ENCODE peak calls at places on chromosome 6, in four cellular contexts. H, P, R and A are unnamed samples.

GRCh38 chr6:33437666-33438065 is 16.7 kb upstream of the ZBTB9 start:
- DNase-seq in H (no peak), P (no peak), R (no peak), A (no peak)

GRCh38 chr6:138520463-138520862 is 21.2 kb upstream of the NHSL1 start:
- DNase-seq in P (no peak), R (no peak), H (no peak), A (no peak)

GRCh38 chr6:37928217-37928616 is 108.7 kb downstream of the ZFAND3 start:
- DNase-seq in R (no peak), P (no peak), H (no peak), A (no peak)

GRCh38 chr6:154542747-154543146 is 32.3 kb upstream of the CNKSR3 start:
- DNase-seq in R (no peak), H (peak), P (no peak), A (no peak)

GRCh38 chr6:93088675-93089575 is 330.4 kb downstream of the EPHA7 start:
- DNase-seq in P (no peak), R (no peak), H (no peak), A (peak)

GRCh38 chr6:147201885-147202515 is 2.2 kb upstream of the STXBP5 start:
- DNase-seq in R (peak), P (no peak), H (peak), A (peak)

GRCh38 chr6:136823128-136823660 is 802 bp downstream of the PEX7 start:
- DNase-seq in H (no peak), R (no peak), P (no peak), A (no peak)

GRCh38 chr6:139582956-139583355 is 208.5 kb upstream of the CITED2 start:
- DNase-seq in H (no peak), R (no peak), P (no peak), A (no peak)

GRCh38 chr6:42962096-42962495 is 1.5 kb downstream of the GNMT start:
- DNase-seq in P (no peak), R (no peak), H (no peak), A (no peak)

GRCh38 chr6:169915769-169916550 is 164.5 kb downstream of the ERMARD start:
- DNase-seq in P (no peak), R (no peak), H (no peak), A (no peak)

GRCh38 chr6:11692451-11693376 is 85.9 kb downstream of the ADTRP start:
- DNase-seq in R (no peak), P (no peak), H (no peak), A (no peak)

GRCh38 chr6:16049178-16049577 is 79.7 kb upstream of the MYLIP start:
- DNase-seq in R (no peak), P (no peak), H (no peak), A (no peak)

GRCh38 chr6:79313254-79313653 is 78.8 kb upstream of the HMGN3 start:
- DNase-seq in P (no peak), H (no peak), R (peak), A (no peak)

GRCh38 chr6:43604174-43604573 is 24.9 kb downstream of the GTPBP2 start:
- DNase-seq in P (no peak), H (no peak), R (no peak), A (no peak)

GRCh38 chr6:26475823-26476729 is 18.3 kb downstream of the BTN2A1 start:
- DNase-seq in P (no peak), R (no peak), H (no peak), A (no peak)

GRCh38 chr6:74458536-74458935 is 747.3 kb downstream of the COL12A1 start:
- DNase-seq in R (no peak), H (no peak), P (no peak), A (no peak)

GRCh38 chr6:137547601-137548000 is 53.4 kb upstream of the OLIG3 start:
- DNase-seq in H (no peak), P (no peak), R (no peak), A (no peak)

GRCh38 chr6:2448826-2449571 is 203.6 kb upstream of the GMDS start:
- DNase-seq in H (peak), P (no peak), R (peak), A (peak)

GRCh38 chr6:74000582-74000981 is 304.6 kb downstream of the CD109 start:
- DNase-seq in H (no peak), R (no peak), P (no peak), A (no peak)